ENCODE peak calls at places on chromosomes 16 and 17, in four cellular contexts. Z is lower lobe of right lung; A is CD8-positive, alpha-beta memory T cell; O is brain microvascular endothelial cell. P is an unnamed sample.

GRCh38 chr16:23479138-23479537 is 26.1 kb upstream of the COG7 start:
- DNase-seq in Z (no peak), A (no peak), O (no peak), P (no peak)

GRCh38 chr17:42781639-42782401 is 1.4 kb downstream of the WNK4 start:
- DNase-seq in Z (no peak), A (no peak), O (no peak), P (no peak)

GRCh38 chr16:89923640-89924297 is 627 bp downstream of the TUBB3 start:
- DNase-seq in Z (no peak), A (no peak), O (no peak), P (no peak)

GRCh38 chr17:7340179-7340578 is 3.9 kb downstream of the ACAP1 start:
- DNase-seq in Z (no peak), A (no peak), O (no peak), P (no peak)

GRCh38 chr17:20996724-20997615 is 45.8 kb downstream of the USP22 start:
- DNase-seq in Z (no peak), A (no peak), O (no peak), P (no peak)

GRCh38 chr16:53695070-53695469 is 8.6 kb downstream of the RPGRIP1L start:
- DNase-seq in Z (no peak), A (no peak), O (peak), P (no peak)

GRCh38 chr17:36602030-36602737 is 801 bp downstream of the MRM1 start:
- DNase-seq in Z (peak), A (no peak), O (no peak), P (peak)

GRCh38 chr17:65918921-65919546 is 272.9 kb downstream of the CEP112 start:
- DNase-seq in Z (no peak), A (no peak), O (no peak), P (no peak)

GRCh38 chr17:81234940-81235821 is 3.7 kb downstream of the TEPSIN start:
- DNase-seq in Z (no peak), A (no peak), O (no peak), P (no peak)

GRCh38 chr16:21626659-21627277 is 25.6 kb downstream of the IGSF6 start:
- DNase-seq in Z (no peak), A (peak), O (peak), P (peak)

GRCh38 chr16:30622455-30623032 is 12.4 kb upstream of the ZNF689 start:
- DNase-seq in Z (no peak), A (no peak), O (no peak), P (no peak)

GRCh38 chr17:78490673-78491072 is 86.5 kb downstream of the DNAH17 start:
- DNase-seq in Z (no peak), A (no peak), O (no peak), P (no peak)

GRCh38 chr16:57191056-57191536 is 5.0 kb downstream of the RSPRY1 start:
- DNase-seq in Z (no peak), A (no peak), O (peak), P (no peak)

GRCh38 chr16:30567991-30568638 is 3.4 kb downstream of the ZNF688 start:
- DNase-seq in Z (no peak), A (peak), O (peak), P (peak)

GRCh38 chr17:35912942-35913341 is 17.6 kb downstream of the RDM1 start:
- DNase-seq in Z (no peak), A (no peak), O (no peak), P (no peak)

GRCh38 chr16:16021988-16022682 is 72.7 kb downstream of the ABCC1 start:
- DNase-seq in Z (peak), A (no peak), O (peak), P (no peak)

GRCh38 chr16:29820730-29821662 is 734 bp downstream of the MVP start:
- DNase-seq in Z (peak), A (no peak), O (no peak), P (peak)

GRCh38 chr17:74644419-74644818 is 20.9 kb upstream of the CD300E start:
- DNase-seq in Z (no peak), A (no peak), O (no peak), P (no peak)

GRCh38 chr17:29572691-29573557 is 4.4 kb downstream of the TP53I13 start:
- DNase-seq in Z (peak), A (peak), O (no peak), P (peak)

GRCh38 chr16:78967948-78968347 is 632.6 kb downstream of the MAF start:
- DNase-seq in Z (no peak), A (no peak), O (no peak), P (no peak)

GRCh38 chr16:4110680-4111079 is 5.6 kb downstream of the ADCY9 start:
- DNase-seq in Z (peak), A (no peak), O (no peak), P (no peak)

GRCh38 chr16:85072947-85073346 is 39.3 kb downstream of the CIBAR2 start:
- DNase-seq in Z (no peak), A (no peak), O (no peak), P (no peak)

GRCh38 chr16:30356401-30357084 is 1.4 kb upstream of the CD2BP2 start:
- DNase-seq in Z (peak), A (no peak), O (no peak), P (no peak)

GRCh38 chr16:15494231-15494630 is 59.8 kb downstream of the BMERB1 start:
- DNase-seq in Z (no peak), A (no peak), O (peak), P (no peak)

GRCh38 chr16:11312718-11313492 is 31.8 kb upstream of the PRM1 start:
- DNase-seq in Z (no peak), A (peak), O (peak), P (no peak)

GRCh38 chr16:4506450-4506849 is 30.3 kb downstream of the HMOX2 start:
- DNase-seq in Z (no peak), A (peak), O (peak), P (peak)

GRCh38 chr16:62041401-62041800 is 5.2 kb upstream of the CDH8 start:
- DNase-seq in Z (no peak), A (no peak), O (peak), P (no peak)

GRCh38 chr17:82424001-82424862 is 5.8 kb upstream of the OGFOD3 start:
- DNase-seq in Z (no peak), A (peak), O (peak), P (no peak)

GRCh38 chr17:8153550-8153956 is 1.3 kb upstream of the PER1 start:
- DNase-seq in Z (peak), A (no peak), O (peak), P (no peak)

GRCh38 chr16:50680556-50680893 is 587 bp downstream of the SNX20 start:
- DNase-seq in Z (no peak), A (no peak), O (no peak), P (no peak)

GRCh38 chr16:49986351-49987124 is 38.5 kb upstream of the CNEP1R1 start:
- DNase-seq in Z (no peak), A (no peak), O (peak), P (no peak)

GRCh38 chr16:54303613-54304012 is 17.0 kb upstream of the IRX3 start:
- DNase-seq in Z (no peak), A (no peak), O (no peak), P (no peak)

GRCh38 chr16:28140788-28141618 is 70.8 kb downstream of the XPO6 start:
- DNase-seq in Z (peak), A (peak), O (no peak), P (peak)

DNA sequence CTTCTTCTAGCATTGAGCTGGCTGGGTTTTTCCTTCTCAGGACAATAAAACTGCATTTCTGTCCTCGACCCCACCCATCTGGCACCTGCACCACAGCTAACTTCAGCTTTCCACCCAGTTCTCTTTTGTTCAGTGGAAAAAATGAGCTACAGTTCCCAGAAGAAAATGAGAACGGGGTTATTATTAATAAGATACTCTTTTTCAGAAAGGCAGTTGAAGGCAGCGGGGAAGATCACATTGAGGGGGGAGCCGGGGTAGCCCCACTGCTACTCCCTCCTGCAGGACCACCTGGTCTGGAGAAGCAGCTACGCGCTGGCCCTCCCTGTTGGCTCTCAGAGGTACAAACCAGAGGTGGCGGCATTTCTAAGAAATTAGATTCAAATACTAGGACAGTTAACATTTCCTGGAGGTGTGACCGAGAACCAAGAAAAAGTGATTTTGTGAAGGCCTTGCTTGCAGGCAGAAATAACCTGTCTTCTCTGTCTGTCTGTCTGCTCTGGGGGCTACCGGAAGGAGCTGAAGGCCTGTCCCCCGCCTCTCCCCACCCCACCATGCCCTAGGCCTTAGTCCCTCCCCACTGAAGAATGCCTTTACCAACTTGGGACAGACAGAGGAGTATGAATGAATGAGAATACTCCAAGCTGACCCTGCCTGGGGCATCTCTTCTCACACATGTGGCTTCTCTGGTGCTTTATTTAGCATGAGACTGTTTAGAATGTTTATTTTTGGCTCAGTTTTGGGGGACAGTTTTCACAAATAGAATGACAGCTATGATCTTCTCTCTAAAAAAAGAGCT is 123.8 kb downstream of the XYLT1 start:
- DNase-seq in Z (no peak), A (no peak), O (no peak), P (no peak)
- H3K27ac ChIP-seq in Z (peak), A (no peak), O (no peak), P (peak)

GRCh38 chr17:41777579-41778188 is 8.8 kb downstream of the JUP start:
- DNase-seq in Z (peak), A (no peak), O (peak), P (no peak)
- H3K27ac ChIP-seq in Z (peak), A (no peak), O (peak), P (no peak)

DNA sequence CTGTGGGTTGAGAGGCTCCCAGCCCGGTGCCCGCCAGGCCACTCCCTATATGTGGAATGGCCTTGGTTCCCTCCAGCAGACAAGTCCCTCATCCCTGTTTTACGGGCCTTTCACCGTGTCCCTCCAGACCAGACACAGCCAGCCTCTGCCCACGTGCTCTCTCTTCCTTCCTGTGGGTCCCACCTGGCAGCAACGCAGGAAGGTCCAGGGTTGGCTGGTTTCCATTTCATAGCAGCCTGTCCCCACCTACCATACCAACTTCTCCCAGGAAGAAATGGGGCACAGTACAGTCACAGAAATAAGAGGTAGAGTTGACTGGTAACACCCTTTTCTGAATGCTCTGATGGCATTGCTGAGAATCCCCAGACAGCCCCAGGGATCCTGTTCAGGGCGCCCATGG is 34.9 kb downstream of the PLD6 start:
- DNase-seq in Z (no peak), A (no peak), O (no peak), P (no peak)
- H3K27ac ChIP-seq in Z (peak), A (no peak), O (no peak), P (peak)

DNA sequence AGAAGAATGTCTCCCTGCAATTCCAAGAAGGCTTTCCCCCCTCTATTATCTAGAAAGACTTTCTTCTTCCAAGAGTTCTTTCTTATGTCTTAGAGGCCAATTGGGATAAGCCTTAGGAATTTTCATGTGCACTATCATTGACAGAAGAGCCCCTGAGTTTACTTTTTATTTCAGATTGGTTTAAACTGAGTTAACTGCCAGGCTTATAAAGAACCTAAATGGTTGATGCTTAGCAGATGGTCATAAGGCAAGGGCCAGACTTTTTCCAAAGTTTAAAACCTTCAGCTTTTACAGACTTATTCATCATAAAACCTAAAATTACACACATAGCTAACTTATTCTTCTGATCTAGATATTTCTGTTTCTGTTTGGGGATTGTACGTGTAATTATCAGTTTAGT is 9.1 kb downstream of the CAPNS2 start:
- DNase-seq in Z (no peak), A (no peak), O (no peak), P (no peak)
- H3K27ac ChIP-seq in Z (no peak), A (no peak), O (no peak), P (no peak)

GRCh38 chr16:72042157-72042660 is 12.1 kb upstream of the HP start:
- DNase-seq in Z (no peak), A (no peak), O (no peak), P (no peak)

GRCh38 chr16:72043539-72043938 is 10.8 kb upstream of the HP start:
- DNase-seq in Z (no peak), A (no peak), O (no peak), P (no peak)

GRCh38 chr16:72049110-72049509 is 5.2 kb upstream of the HP start:
- DNase-seq in Z (no peak), A (no peak), O (no peak), P (no peak)

GRCh38 chr16:72043058-72043457 is 11.2 kb upstream of the HP start:
- DNase-seq in Z (no peak), A (no peak), O (no peak), P (no peak)

GRCh38 chr16:72044825-72045359 is 9.4 kb upstream of the HP start:
- DNase-seq in Z (no peak), A (no peak), O (no peak), P (no peak)
- H3K27ac ChIP-seq in Z (no peak), A (no peak), O (no peak), P (no peak)

DNA sequence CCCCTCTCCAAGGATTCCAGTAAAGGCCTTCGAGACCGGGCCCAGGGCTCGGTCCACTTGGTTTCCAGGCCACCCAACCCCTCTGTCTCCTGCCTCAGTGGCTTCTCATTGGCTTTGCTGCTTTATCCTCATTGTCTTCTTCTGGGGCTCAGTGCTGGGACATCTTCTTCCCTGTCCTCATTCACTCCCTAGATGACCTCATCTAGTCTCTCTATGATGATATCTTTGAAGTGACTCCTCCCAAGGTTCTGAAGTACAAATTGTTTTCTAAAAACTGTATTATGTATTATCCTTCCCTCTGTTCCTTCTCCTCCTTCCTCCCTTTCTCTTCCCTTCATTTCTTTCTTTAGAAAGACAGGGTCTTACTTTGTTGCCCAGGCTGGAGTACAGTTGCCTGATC is 27.1 kb upstream of the NDRG4 start:
- DNase-seq in Z (no peak), A (no peak), O (no peak), P (no peak)
- H3K27ac ChIP-seq in Z (peak), A (no peak), O (no peak), P (no peak)

DNA sequence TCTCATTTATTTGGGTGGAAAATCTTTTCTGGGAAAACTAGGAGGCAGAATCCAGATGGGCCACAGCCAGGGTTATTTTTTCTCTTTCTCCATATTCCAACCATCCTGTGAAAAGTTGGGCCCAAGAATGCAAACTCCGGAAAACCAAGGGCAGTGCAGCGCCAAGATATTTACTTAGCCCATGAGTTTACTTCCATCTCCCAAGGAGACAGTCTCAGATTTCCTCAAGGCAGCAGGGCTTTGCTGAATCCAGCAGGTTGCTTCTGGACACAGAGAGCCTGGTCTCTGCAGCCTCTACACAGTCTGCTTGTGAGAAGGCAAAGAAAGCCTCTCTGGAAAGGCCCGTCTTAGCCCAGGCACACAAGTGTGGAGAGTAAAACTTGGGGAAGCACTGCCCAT is 15.7 kb downstream of the COPRS start:
- DNase-seq in Z (no peak), A (no peak), O (peak), P (no peak)
- H3K27ac ChIP-seq in Z (peak), A (no peak), O (no peak), P (no peak)

DNA sequence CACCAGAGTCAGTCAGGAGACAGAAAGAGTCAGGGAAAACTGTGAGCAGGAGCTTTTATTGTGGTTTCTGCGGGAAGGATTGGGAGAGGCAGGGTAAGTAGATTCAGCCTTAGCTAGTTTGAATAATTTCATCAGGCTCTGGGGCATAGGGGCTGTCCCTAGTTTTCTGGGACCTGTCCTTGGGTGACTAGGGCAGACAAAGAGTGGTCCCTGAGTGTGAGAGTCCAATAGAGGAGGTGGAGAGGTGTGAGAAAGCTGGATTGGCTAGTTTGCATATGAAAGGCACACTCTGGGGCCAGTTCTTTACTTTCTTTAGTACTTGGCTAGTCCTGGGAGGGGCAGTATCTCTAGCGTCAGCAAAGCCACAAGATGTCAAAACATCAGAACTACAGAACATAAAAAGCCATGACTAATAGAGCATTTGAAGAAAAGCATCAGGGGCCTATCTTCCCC is 255.6 kb downstream of the HS3ST3A1 start:
- DNase-seq in Z (no peak), A (no peak), O (peak), P (no peak)
- H3K27ac ChIP-seq in Z (no peak), A (no peak), O (peak), P (no peak)

P was measured in CD4-positive, alpha-beta memory T cell.